ENCODE peak calls at places on chromosomes 13 and 19, in five cellular contexts. J is GM13977, K is lower leg skin, P is mammary epithelial cell, Q is coronary artery. O is an unnamed sample.

GRCh38 chr13:79405501-79405830 is 589 bp downstream of the RBM26 start:
- DNase-seq in J (no peak), K (no peak), P (peak; percentile 33), Q (no peak), O (no peak)

GRCh38 chr13:91144054-91144453 is 203.4 kb upstream of the MIR17HG start:
- DNase-seq in J (no peak), K (no peak), P (no peak), Q (no peak), O (no peak)

GRCh38 chr19:31330237-31330636 is 19.0 kb downstream of the TSHZ3 start:
- DNase-seq in J (no peak), K (no peak), P (no peak), Q (no peak), O (no peak)

GRCh38 chr19:1406818-1407661 is at the start of gene DAZAP1:
- DNase-seq in J (peak; percentile 100), K (peak; percentile 100), P (peak; percentile 98), Q (peak; percentile 98), O (peak; percentile 100)

GRCh38 chr13:24184855-24185254 is 24.3 kb downstream of the SPATA13 start:
- DNase-seq in J (no peak), K (no peak), P (no peak), Q (no peak), O (no peak)

GRCh38 chr13:54884645-54885044 is 1856.0 kb downstream of the OLFM4 start:
- DNase-seq in J (no peak), K (no peak), P (no peak), Q (no peak), O (no peak)

GRCh38 chr19:4448147-4448985 is 9.2 kb downstream of the UBXN6 start:
- DNase-seq in J (no peak), K (peak; percentile 85), P (no peak), Q (no peak), O (no peak)

GRCh38 chr13:91097269-91097668 is 250.2 kb upstream of the MIR17HG start:
- DNase-seq in J (no peak), K (no peak), P (no peak), Q (no peak), O (no peak)

GRCh38 chr19:4639531-4640246 is 373 bp downstream of the TNFAIP8L1 start:
- DNase-seq in J (no peak), K (peak; percentile 91), P (no peak), Q (no peak), O (no peak)

GRCh38 chr19:41927810-41928192 is 448 bp downstream of the ERFL start:
- DNase-seq in J (peak; percentile 76), K (no peak), P (no peak), Q (no peak), O (no peak)

GRCh38 chr19:19550972-19551861 is 13.2 kb downstream of the CILP2 start:
- DNase-seq in J (no peak), K (no peak), P (no peak), Q (no peak), O (no peak)

GRCh38 chr13:95098916-95099315 is 202.3 kb downstream of the ABCC4 start:
- DNase-seq in J (no peak), K (no peak), P (no peak), Q (no peak), O (no peak)

GRCh38 chr13:79483302-79483701 is 2.3 kb downstream of the NDFIP2 start:
- DNase-seq in J (no peak), K (no peak), P (peak; percentile 55), Q (no peak), O (no peak)

GRCh38 chr13:28609936-28610335 is 49.0 kb upstream of the POMP start:
- DNase-seq in J (no peak), K (no peak), P (peak; percentile 26), Q (no peak), O (no peak)

GRCh38 chr13:77222000-77222690 is 104.7 kb downstream of the MYCBP2 start:
- DNase-seq in J (no peak), K (no peak), P (no peak), Q (no peak), O (no peak)

GRCh38 chr13:97855570-97855970 is 97.9 kb upstream of the IPO5 start:
- DNase-seq in J (peak; percentile 46), K (no peak), P (peak; percentile 39), Q (no peak), O (no peak)

GRCh38 chr13:109868583-109869311 is 82.4 kb upstream of the IRS2 start:
- DNase-seq in J (no peak), K (no peak), P (no peak), Q (no peak), O (no peak)

GRCh38 chr13:44884076-44884729 is 105.1 kb downstream of the NUFIP1 start:
- DNase-seq in J (no peak), K (no peak), P (peak; percentile 22), Q (no peak), O (no peak)

GRCh38 chr13:20353973-20354372 is 121.9 kb upstream of the GJB6 start:
- DNase-seq in J (no peak), K (no peak), P (peak; percentile 71), Q (no peak), O (no peak)

GRCh38 chr19:47107953-47108746 is 5.4 kb downstream of the ZC3H4 start:
- DNase-seq in J (no peak), K (no peak), P (peak; percentile 50), Q (no peak), O (no peak)

GRCh38 chr13:44837250-44837649 is 152.0 kb downstream of the NUFIP1 start:
- DNase-seq in J (no peak), K (no peak), P (no peak), Q (no peak), O (no peak)

GRCh38 chr13:40172149-40172591 is 494.3 kb downstream of the FOXO1 start:
- DNase-seq in J (no peak), K (no peak), P (peak; percentile 63), Q (peak; percentile 70), O (no peak)

GRCh38 chr13:78777973-78778372 is 119.0 kb upstream of the OBI1 start:
- DNase-seq in J (no peak), K (no peak), P (no peak), Q (no peak), O (no peak)

GRCh38 chr13:76992548-76993001 is 694 bp downstream of the CLN5 start:
- DNase-seq in J (no peak), K (peak; percentile 90), P (peak; percentile 54), Q (no peak), O (no peak)

GRCh38 chr19:1236566-1236965 is 1.2 kb downstream of the CBARP start:
- DNase-seq in J (no peak), K (no peak), P (no peak), Q (no peak), O (no peak)

GRCh38 chr13:90770334-90770733 is 577.2 kb upstream of the MIR17HG start:
- DNase-seq in J (no peak), K (no peak), P (no peak), Q (no peak), O (no peak)

GRCh38 chr19:4371898-4372629 is 28.3 kb downstream of the SH3GL1 start:
- DNase-seq in J (no peak), K (peak; percentile 84), P (no peak), Q (no peak), O (no peak)

GRCh38 chr13:79056706-79057105 is 349.3 kb downstream of the RBM26 start:
- DNase-seq in J (no peak), K (no peak), P (no peak), Q (no peak), O (no peak)

GRCh38 chr19:28288850-28289249 is 924.1 kb downstream of the UQCRFS1 start:
- DNase-seq in J (no peak), K (no peak), P (no peak), Q (no peak), O (no peak)

GRCh38 chr19:14002571-14003278 is 3.4 kb downstream of the RFX1 start:
- DNase-seq in J (peak; percentile 21), K (no peak), P (no peak), Q (no peak), O (no peak)

GRCh38 chr13:65011403-65011802 is 2218.7 kb downstream of the PCDH9 start:
- DNase-seq in J (no peak), K (no peak), P (no peak), Q (no peak), O (no peak)

GRCh38 chr13:50277127-50277526 is 261.9 kb downstream of the KCNRG start:
- DNase-seq in J (no peak), K (no peak), P (peak; percentile 61), Q (no peak), O (no peak)

GRCh38 chr13:109762791-109763190 is 23.6 kb downstream of the IRS2 start:
- DNase-seq in J (no peak), K (no peak), P (no peak), Q (no peak), O (peak; percentile 36)

GRCh38 chr13:106656214-106656613 is 88.3 kb upstream of the ARGLU1 start:
- DNase-seq in J (no peak), K (no peak), P (no peak), Q (no peak), O (no peak)

GRCh38 chr19:47374876-47375693 is 26.0 kb downstream of the DHX34 start:
- DNase-seq in J (no peak), K (no peak), P (no peak), Q (no peak), O (no peak)

GRCh38 chr13:41365636-41366035 is 54.6 kb downstream of the NAA16 start:
- DNase-seq in J (no peak), K (no peak), P (no peak), Q (no peak), O (no peak)
- TF ChIP-seq CTCF in J (no peak), K (no peak), P (no peak), Q (no peak), O (no peak)

DNA sequence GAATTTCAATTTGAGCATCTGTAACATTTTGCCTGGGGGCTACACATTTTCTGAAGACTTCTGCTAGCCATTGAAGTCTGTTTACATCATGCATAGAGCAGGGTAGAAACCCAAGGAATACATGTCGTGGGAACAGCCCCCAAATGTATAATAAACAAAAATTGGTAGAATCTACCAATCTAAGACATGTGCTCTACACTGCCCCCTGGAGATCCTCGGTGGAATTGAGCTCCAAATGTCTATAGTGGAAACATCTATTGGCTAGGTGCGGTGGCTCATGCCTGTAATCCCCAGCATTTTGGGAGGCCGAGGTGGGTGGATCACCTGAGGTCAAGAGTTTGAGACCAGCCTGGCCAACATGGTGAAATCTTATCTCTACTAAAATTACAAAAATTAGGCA is 57.3 kb downstream of the MBD3L2B start:
- DNase-seq in J (no peak), K (no peak), P (no peak), Q (no peak), O (no peak)
- TF ChIP-seq CTCF in J (peak; percentile 47), K (no peak), P (no peak), Q (no peak), O (no peak)

GRCh38 chr13:72313546-72313945 is 413.9 kb downstream of the MZT1 start:
- DNase-seq in J (no peak), K (no peak), P (no peak), Q (no peak), O (no peak)
- TF ChIP-seq CTCF in J (no peak), K (no peak), P (no peak), Q (no peak), O (no peak)

DNA sequence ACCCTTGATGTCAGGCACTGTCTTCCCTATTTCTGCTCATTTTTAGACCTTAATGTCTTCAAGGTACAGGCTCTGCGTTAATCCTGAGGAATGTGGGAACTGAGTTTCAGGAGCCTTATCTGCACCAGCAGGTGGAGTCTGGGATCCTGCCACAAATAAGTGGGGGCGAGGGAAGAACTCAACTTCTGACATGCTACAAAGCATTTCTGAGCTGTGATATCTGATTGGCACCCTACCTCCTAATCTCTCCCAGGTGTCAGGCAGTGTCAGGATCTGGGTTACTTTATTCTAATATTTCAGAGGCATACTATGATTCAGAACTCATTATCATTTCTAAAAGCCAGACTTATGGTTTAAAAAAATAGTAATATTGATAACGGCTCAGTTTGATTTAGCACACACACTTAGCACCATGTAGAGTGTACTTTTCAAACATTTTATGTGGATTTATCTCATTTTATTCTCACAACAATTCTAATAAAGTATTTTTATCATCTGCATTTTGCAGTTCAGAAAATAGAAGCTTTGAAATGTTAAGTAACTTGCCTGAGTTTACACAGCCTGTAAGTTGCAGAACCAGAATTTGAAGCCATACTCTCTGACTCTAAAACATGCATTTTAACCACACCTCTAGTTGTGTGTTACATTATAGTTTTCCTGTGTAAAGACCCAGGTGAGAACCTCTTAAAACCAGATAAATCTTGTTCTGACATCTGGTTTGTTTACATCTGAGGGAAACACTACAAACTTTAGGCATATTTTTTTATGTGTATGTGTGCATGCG is 358.6 kb downstream of the TDRD3 start:
- DNase-seq in J (no peak), K (no peak), P (no peak), Q (no peak), O (no peak)
- TF ChIP-seq CTCF in J (no peak), K (no peak), P (peak; percentile 33), Q (no peak), O (no peak)

O was measured in osteocyte.